ENCODE peak calls at places on chromosomes 12 and 14, in six cellular contexts. O, I, Z, J, T and H are unnamed samples.

GRCh38 chr12:68158427-68158826 is 1.1 kb downstream of the IFNG start:
- DNase-seq in Z (no peak), O (no peak), I (no peak), J (no peak), T (peak), H (no peak)

GRCh38 chr14:101109981-101110728 is 206.6 kb upstream of the RTL1 start:
- DNase-seq in Z (no peak), I (no peak), O (no peak), J (no peak), T (no peak), H (no peak)

GRCh38 chr12:12502813-12503146 is 59.9 kb downstream of the DUSP16 start:
- DNase-seq in T (no peak), Z (no peak), J (no peak), O (no peak), I (no peak), H (no peak)

GRCh38 chr12:50110762-50111416 is 1.1 kb upstream of the COX14 start:
- DNase-seq in I (no peak), T (peak), J (peak), O (peak), Z (no peak), H (peak)

GRCh38 chr14:99562848-99563748 is 40.9 kb downstream of the CCDC85C start:
- DNase-seq in T (no peak), O (peak), Z (peak), I (peak), J (no peak), H (peak)

GRCh38 chr12:62584619-62585018 is 118.0 kb downstream of the MON2 start:
- DNase-seq in J (no peak), I (no peak), T (no peak), O (no peak), Z (no peak), H (no peak)

GRCh38 chr14:69708586-69709169 is 58.3 kb upstream of the SRSF5 start:
- DNase-seq in O (peak), I (no peak), Z (no peak), J (no peak), T (no peak), H (no peak)

GRCh38 chr12:4595881-4596280 is 33.9 kb downstream of the DYRK4 start:
- DNase-seq in Z (no peak), T (no peak), O (no peak), I (no peak), J (no peak), H (no peak)

GRCh38 chr14:23610090-23610814 is 25.9 kb upstream of the DHRS2 start:
- DNase-seq in T (no peak), O (no peak), I (no peak), J (no peak), Z (no peak), H (no peak)

GRCh38 chr14:77980475-77981321 is 180.8 kb downstream of the ADCK1 start:
- DNase-seq in T (no peak), O (peak), Z (no peak), I (no peak), J (no peak), H (no peak)